ENCODE peak calls at places on chromosomes 7 and 10, in five cellular contexts. F is choroid plexus epithelial cell, B is AG09309, N is PC-3, Y is GM12865. J is an unnamed sample.

GRCh38 chr10:25522294-25522693 is 347.5 kb downstream of the GPR158 start:
- DNase-seq in F (no peak), B (no peak), N (no peak), Y (no peak), J (no peak)

GRCh38 chr7:50068026-50068425 is 25.0 kb downstream of the ZPBP start:
- DNase-seq in F (no peak), B (no peak), N (peak; percentile 49), Y (peak; percentile 33), J (no peak)

GRCh38 chr7:19522486-19522885 is 186.4 kb downstream of the POLR1F start:
- DNase-seq in F (peak; percentile 96), B (peak; percentile 73), N (peak; percentile 74), Y (no peak), J (no peak)

GRCh38 chr10:59362991-59363390 is 642 bp upstream of the FAM13C start:
- DNase-seq in F (peak; percentile 44), B (no peak), N (peak; percentile 58), Y (no peak), J (no peak)

GRCh38 chr7:87339373-87339897 is 6.0 kb upstream of the CROT start:
- DNase-seq in F (peak; percentile 83), B (peak; percentile 7), N (no peak), Y (no peak), J (no peak)

GRCh38 chr10:123891147-123892011 is at the start of gene CPXM2:
- DNase-seq in F (no peak), B (no peak), N (no peak), Y (no peak), J (no peak)

GRCh38 chr7:157985636-157986035 is 602.0 kb downstream of the PTPRN2 start:
- DNase-seq in F (no peak), B (no peak), N (no peak), Y (no peak), J (no peak)

GRCh38 chr7:108135446-108136190 is 5.5 kb upstream of the LAMB4 start:
- DNase-seq in F (no peak), B (no peak), N (no peak), Y (peak; percentile 87), J (no peak)

GRCh38 chr10:46310143-46310514 is 23.3 kb downstream of the ANTXRL start:
- DNase-seq in F (no peak), B (no peak), N (no peak), Y (no peak), J (no peak)

GRCh38 chr7:95011156-95011928 is 103.9 kb downstream of the PPP1R9A start:
- DNase-seq in F (peak; percentile 44), B (no peak), N (peak; percentile 89), Y (no peak), J (no peak)

GRCh38 chr7:148700693-148701092 is 2.0 kb downstream of the CUL1 start:
- DNase-seq in F (peak; percentile 59), B (no peak), N (peak; percentile 25), Y (peak; percentile 47), J (no peak)

GRCh38 chr10:131856441-131857094 is 44.2 kb upstream of the PPP2R2D start:
- DNase-seq in F (no peak), B (no peak), N (no peak), Y (no peak), J (no peak)

GRCh38 chr7:28582226-28582625 is 169.9 kb downstream of the CREB5 start:
- DNase-seq in F (no peak), B (no peak), N (no peak), Y (no peak), J (no peak)

GRCh38 chr10:130904676-130905075 is 406.8 kb downstream of the TCERG1L start:
- DNase-seq in F (no peak), B (no peak), N (no peak), Y (no peak), J (no peak)

GRCh38 chr10:62352356-62352963 is 21.7 kb upstream of the ZNF365 start:
- DNase-seq in F (no peak), B (no peak), N (peak; percentile 78), Y (no peak), J (peak; percentile 7)

GRCh38 chr10:29862926-29863614 is 196.3 kb downstream of the JCAD start:
- DNase-seq in F (peak; percentile 49), B (peak; percentile 42), N (peak; percentile 90), Y (no peak), J (peak; percentile 59)

GRCh38 chr10:86900955-86901354 is 56.5 kb downstream of the MMRN2 start:
- DNase-seq in F (peak; percentile 82), B (no peak), N (no peak), Y (no peak), J (no peak)

GRCh38 chr10:103333934-103334520 is 16.9 kb downstream of the PCGF6 start:
- DNase-seq in F (peak; percentile 44), B (peak; percentile 1), N (peak; percentile 58), Y (peak; percentile 31), J (no peak)

GRCh38 chr10:34920578-34920977 is 105.5 kb upstream of the PARD3 start:
- DNase-seq in F (no peak), B (no peak), N (no peak), Y (no peak), J (no peak)

GRCh38 chr7:116802784-116803183 is 59.6 kb upstream of the CAPZA2 start:
- DNase-seq in F (peak; percentile 81), B (no peak), N (peak; percentile 74), Y (peak; percentile 58), J (peak; percentile 61)

GRCh38 chr7:32178731-32179366 is 108.6 kb upstream of the PDE1C start:
- DNase-seq in F (no peak), B (no peak), N (no peak), Y (no peak), J (no peak)

GRCh38 chr10:91630592-91630991 is 2.3 kb downstream of the PPP1R3C start:
- DNase-seq in F (no peak), B (no peak), N (no peak), Y (no peak), J (no peak)

GRCh38 chr10:91635401-91636400 is 2.8 kb upstream of the PPP1R3C start:
- DNase-seq in F (peak; percentile 92), B (no peak), N (peak; percentile 81), Y (peak; percentile 59), J (peak; percentile 77)

GRCh38 chr10:91634246-91634645 is 1.4 kb upstream of the PPP1R3C start:
- DNase-seq in F (no peak), B (no peak), N (no peak), Y (no peak), J (no peak)

GRCh38 chr10:91634898-91635297 is 2.0 kb upstream of the PPP1R3C start:
- DNase-seq in F (no peak), B (no peak), N (no peak), Y (no peak), J (no peak)

DNA sequence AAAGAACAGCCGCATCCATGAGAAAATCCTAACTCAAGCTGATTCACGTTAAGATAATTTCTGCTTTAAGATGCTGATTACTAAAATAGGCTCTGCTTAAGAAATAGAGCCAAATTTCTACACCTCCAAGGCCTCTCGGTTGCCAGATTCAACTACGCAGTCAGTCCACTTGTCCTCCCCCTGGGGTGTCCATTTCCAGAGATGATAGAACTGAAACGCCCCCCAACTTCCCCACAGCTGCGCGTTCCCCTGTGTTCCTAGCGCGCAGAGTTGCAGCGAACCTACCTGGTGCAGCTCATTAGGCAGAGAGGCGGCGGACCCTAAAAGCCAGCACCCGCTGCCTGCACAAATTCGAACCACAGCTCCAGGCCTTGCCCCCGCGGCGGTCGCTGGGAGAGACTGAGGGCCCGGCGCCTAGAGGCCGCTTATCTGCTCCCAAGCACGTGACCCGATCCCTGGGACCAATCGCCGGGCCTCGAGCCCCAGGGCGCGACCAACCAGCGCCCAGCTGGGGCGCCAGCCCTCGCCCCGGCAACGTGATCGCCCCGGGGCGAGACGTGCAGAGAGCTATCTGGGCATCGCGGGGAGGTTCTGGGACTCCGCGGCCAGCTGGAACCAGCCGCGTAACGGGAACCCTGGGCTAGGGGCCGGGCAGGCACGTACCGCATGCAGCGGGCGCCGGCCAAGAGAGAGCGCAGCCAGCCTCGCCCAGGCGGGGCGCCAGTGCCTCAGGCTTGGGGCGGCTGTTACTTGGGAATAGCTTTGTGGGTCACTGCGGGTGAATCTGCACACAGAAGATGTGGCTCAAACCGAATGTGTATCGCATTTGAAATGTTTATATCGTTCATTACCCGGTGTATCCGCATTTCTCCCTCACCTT is at the start of gene PPP1R3C:
- DNase-seq in F (peak; percentile 88), B (peak; percentile 73), N (no peak), Y (peak; percentile 33), J (peak; percentile 51)
- TF ChIP-seq CTCF in F (peak; percentile 43), B (peak; percentile 35), N (no peak), Y (peak; percentile 15), J (peak; percentile 25)

GRCh38 chr7:999921-1000593 is 17.1 kb downstream of the CYP2W1 start:
- DNase-seq in F (no peak), B (no peak), N (no peak), Y (peak; percentile 89), J (no peak)

GRCh38 chr7:997404-998395 is 14.7 kb downstream of the CYP2W1 start:
- DNase-seq in F (no peak), B (no peak), N (no peak), Y (no peak), J (no peak)

GRCh38 chr7:999149-999883 is 16.3 kb downstream of the CYP2W1 start:
- DNase-seq in F (no peak), B (no peak), N (no peak), Y (no peak), J (no peak)

GRCh38 chr7:1004018-1004880 is 21.3 kb downstream of the CYP2W1 start:
- DNase-seq in F (no peak), B (no peak), N (no peak), Y (no peak), J (no peak)

DNA sequence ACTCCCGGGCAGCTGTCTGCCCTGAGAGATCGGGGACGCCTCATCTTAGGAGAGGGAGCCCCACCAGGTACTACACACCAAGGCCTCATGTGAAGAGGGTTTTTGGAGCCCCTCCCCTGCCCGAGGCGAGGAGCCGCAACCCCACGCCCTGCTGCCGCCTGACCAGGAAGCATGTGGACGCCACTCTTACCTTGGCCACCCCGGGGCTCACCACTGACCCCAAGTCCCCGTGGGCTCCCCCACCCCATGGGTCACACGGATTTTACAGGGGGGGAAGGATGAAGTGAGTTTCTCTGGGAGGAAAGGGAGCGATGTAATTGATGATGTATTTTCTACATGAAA is 17.6 kb downstream of the CYP2W1 start:
- DNase-seq in F (no peak), B (no peak), N (no peak), Y (peak; percentile 62), J (no peak)
- H3K4me3 ChIP-seq in F (no peak overlapping the region), B (no peak overlapping the region), N (no peak overlapping the region), Y (peak overlapping the region; percentile 54), J (no peak overlapping the region)

GRCh38 chr7:106462365-106462859 is 177.6 kb upstream of the NAMPT start:
- DNase-seq in F (peak; percentile 72), B (no peak), N (peak; percentile 81), Y (peak; percentile 66), J (no peak)
- TF ChIP-seq CTCF in F (peak; percentile 53), B (peak; percentile 47), N (peak; percentile 82), Y (peak; percentile 35), J (peak; percentile 27)

GRCh38 chr7:125924037-125924436 is 994.4 kb upstream of the POT1 start:
- DNase-seq in F (no peak), B (no peak), N (no peak), Y (no peak), J (no peak)

GRCh38 chr7:125930848-125931247 is 1001.2 kb upstream of the POT1 start:
- DNase-seq in F (no peak), B (no peak), N (no peak), Y (no peak), J (no peak)

GRCh38 chr7:125926621-125927020 is 997.0 kb upstream of the POT1 start:
- DNase-seq in F (peak; percentile 9), B (no peak), N (peak; percentile 2), Y (no peak), J (no peak)

DNA sequence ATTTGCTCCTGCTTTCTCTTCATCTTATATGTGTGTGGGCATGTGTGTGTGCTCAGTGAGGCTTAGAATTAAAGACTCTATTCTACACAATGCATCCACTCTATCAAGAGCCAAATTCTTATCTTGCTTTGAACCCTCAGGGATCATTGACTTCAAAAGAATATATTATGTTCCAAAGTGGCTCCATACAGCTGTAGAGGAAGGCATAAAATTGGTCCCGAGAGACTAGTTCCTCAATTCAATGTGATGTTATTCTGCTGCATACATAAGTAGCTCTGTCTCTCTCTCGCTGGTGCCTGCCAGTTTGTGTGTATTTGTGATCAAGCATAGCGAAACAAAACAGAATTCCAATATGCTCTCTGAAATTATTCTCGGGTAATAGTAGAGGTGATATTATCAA is 997.9 kb upstream of the POT1 start:
- DNase-seq in F (no peak), B (no peak), N (no peak), Y (no peak), J (no peak)
- H3K4me3 ChIP-seq in F (no peak overlapping the region), B (no peak overlapping the region), N (no peak overlapping the region), Y (no peak overlapping the region), J (no peak overlapping the region)